ENCODE peak calls at places on chromosome 17, in four cellular contexts. T is smooth muscle cell of the brain vasculature; X is globus pallidus; A is CD4-positive, alpha-beta memory T cell. D is an unnamed sample.

GRCh38 chr17:63263053-63263452 is 183.1 kb downstream of the CYB561 start:
- DNase-seq in T (no peak), X (no peak), A (no peak), D (no peak)

GRCh38 chr17:48725294-48726064 is 2.5 kb downstream of the PRAC2 start:
- DNase-seq in T (no peak), X (no peak), A (no peak), D (no peak)

GRCh38 chr17:45050680-45051059 is 762 bp downstream of the DCAKD start:
- DNase-seq in T (no peak), X (no peak), A (peak), D (no peak)

GRCh38 chr17:46868689-46869187 is 17.4 kb downstream of the WNT9B start:
- DNase-seq in T (no peak), X (no peak), A (no peak), D (no peak)

GRCh38 chr17:64448665-64449512 is at the start of gene MILR1:
- DNase-seq in T (peak), X (peak), A (no peak), D (peak)

GRCh38 chr17:57389474-57389873 is 133.2 kb downstream of the MSI2 start:
- DNase-seq in T (no peak), X (no peak), A (no peak), D (no peak)

GRCh38 chr17:32852811-32853210 is 24.1 kb downstream of the MYO1D start:
- DNase-seq in T (no peak), X (no peak), A (no peak), D (no peak)

GRCh38 chr17:76868176-76868668 is at the start of gene MGAT5B:
- DNase-seq in T (peak), X (peak), A (peak), D (peak)

GRCh38 chr17:55454906-55455474 is 33.4 kb upstream of the MMD start:
- DNase-seq in T (no peak), X (no peak), A (no peak), D (no peak)

GRCh38 chr17:68324114-68324513 is 32.8 kb downstream of the ARSG start:
- DNase-seq in T (no peak), X (no peak), A (no peak), D (no peak)

GRCh38 chr17:74515941-74516340 is 15.3 kb downstream of the CD300LB start:
- DNase-seq in T (no peak), X (no peak), A (no peak), D (no peak)